ENCODE peak calls at places on chromosomes 11 and 22, in five cellular contexts. One of them, this sample, is unnamed.

GRCh38 chr22:45574069-45574703 is 71.5 kb downstream of the FBLN1 start:
- DNase-seq in IMR-90: no peak
- DNase-seq in tibial nerve: no peak
- DNase-seq in kidney: peak; percentile 74
- DNase-seq in CD8-positive, alpha-beta T cell: no peak
- DNase-seq in this sample: no peak

GRCh38 chr22:39251762-39252460 is 7.1 kb upstream of the PDGFB start:
- DNase-seq in IMR-90: no peak
- DNase-seq in CD8-positive, alpha-beta T cell: no peak
- DNase-seq in tibial nerve: no peak
- DNase-seq in kidney: no peak
- DNase-seq in this sample: no peak

GRCh38 chr11:59544869-59545178 is 33.5 kb downstream of the OR4D9 start:
- DNase-seq in CD8-positive, alpha-beta T cell: no peak
- DNase-seq in kidney: no peak
- DNase-seq in tibial nerve: no peak
- DNase-seq in IMR-90: no peak
- DNase-seq in this sample: no peak

GRCh38 chr11:65967329-65967934 is 5.9 kb downstream of the SART1 start:
- DNase-seq in tibial nerve: no peak
- DNase-seq in CD8-positive, alpha-beta T cell: no peak
- DNase-seq in kidney: no peak
- DNase-seq in IMR-90: no peak
- DNase-seq in this sample: no peak

GRCh38 chr11:1307998-1308744 is 1.3 kb downstream of the TOLLIP start:
- DNase-seq in CD8-positive, alpha-beta T cell: no peak
- DNase-seq in tibial nerve: no peak
- DNase-seq in kidney: no peak
- DNase-seq in IMR-90: peak; percentile 22
- DNase-seq in this sample: no peak

GRCh38 chr11:30573951-30574350 is 12.2 kb downstream of the MPPED2 start:
- DNase-seq in CD8-positive, alpha-beta T cell: no peak
- DNase-seq in kidney: no peak
- DNase-seq in tibial nerve: no peak
- DNase-seq in IMR-90: peak; percentile 64
- DNase-seq in this sample: no peak

GRCh38 chr11:126332221-126332711 is 23.2 kb upstream of the ST3GAL4 start:
- DNase-seq in IMR-90: peak; percentile 90
- DNase-seq in CD8-positive, alpha-beta T cell: no peak
- DNase-seq in kidney: peak; percentile 83
- DNase-seq in tibial nerve: peak; percentile 58
- DNase-seq in this sample: no peak

GRCh38 chr11:92376146-92376599 is 151.6 kb downstream of the FAT3 start:
- DNase-seq in tibial nerve: no peak
- DNase-seq in kidney: no peak
- DNase-seq in IMR-90: peak; percentile 83
- DNase-seq in CD8-positive, alpha-beta T cell: no peak
- DNase-seq in this sample: no peak

GRCh38 chr11:9525116-9525515 is 48.4 kb upstream of the WEE1 start:
- DNase-seq in tibial nerve: no peak
- DNase-seq in kidney: no peak
- DNase-seq in CD8-positive, alpha-beta T cell: no peak
- DNase-seq in IMR-90: peak; percentile 25
- DNase-seq in this sample: no peak

GRCh38 chr11:5138256-5138655 is at the start of gene OR52A5:
- DNase-seq in CD8-positive, alpha-beta T cell: no peak
- DNase-seq in tibial nerve: no peak
- DNase-seq in IMR-90: no peak
- DNase-seq in kidney: no peak
- DNase-seq in this sample: no peak

GRCh38 chr22:46528121-46528610 is 9.3 kb downstream of the CELSR1 start:
- DNase-seq in CD8-positive, alpha-beta T cell: no peak
- DNase-seq in tibial nerve: no peak
- DNase-seq in kidney: peak; percentile 18
- DNase-seq in IMR-90: peak; percentile 64
- DNase-seq in this sample: no peak

DNA sequence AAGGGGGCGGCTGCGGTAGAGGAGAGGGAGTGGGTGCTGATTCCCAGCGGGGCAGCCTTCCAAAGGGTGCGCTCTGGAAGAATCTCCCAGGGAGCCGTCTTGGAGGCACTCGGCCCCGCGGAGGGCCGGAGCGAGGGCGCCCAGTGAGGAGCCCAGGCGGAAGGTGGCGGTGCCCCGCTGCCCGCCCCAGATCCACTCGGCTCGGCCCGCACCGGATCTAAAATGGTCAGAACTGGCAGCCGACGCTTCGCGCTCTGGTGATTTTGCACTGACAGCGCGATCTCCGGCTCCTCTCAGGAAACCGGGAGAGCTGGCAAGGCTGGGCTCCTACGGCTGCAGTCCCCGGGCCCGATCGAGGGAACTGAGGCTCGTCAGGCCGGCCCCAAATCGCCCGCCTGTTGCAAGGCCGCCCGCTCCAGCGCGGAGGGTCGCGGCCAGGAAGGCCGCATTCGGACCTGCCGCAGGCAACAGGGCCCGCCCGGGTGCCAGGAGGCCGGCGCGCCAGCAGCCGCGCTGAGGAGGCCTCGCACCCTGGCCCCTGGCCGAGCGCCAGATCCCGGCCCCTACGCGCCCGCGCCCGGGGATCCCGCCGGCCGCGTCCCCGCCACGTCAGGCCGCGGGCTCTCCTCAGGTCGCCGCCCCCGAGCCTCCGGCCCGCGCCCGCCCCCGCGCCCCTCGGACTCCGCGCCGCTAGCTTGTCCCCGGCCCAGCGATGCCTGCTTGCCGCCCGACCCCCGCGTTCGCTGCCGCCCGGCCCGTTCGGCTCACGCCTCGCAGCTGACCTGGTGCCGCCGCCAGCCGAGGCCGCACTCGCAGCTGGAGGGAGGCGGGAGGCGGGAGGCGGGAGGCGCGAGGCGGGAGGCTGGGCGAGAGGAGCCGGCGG is at the start of gene KLHL22:
- DNase-seq in tibial nerve: peak; percentile 24
- DNase-seq in kidney: peak; percentile 86
- DNase-seq in CD8-positive, alpha-beta T cell: peak; percentile 22
- DNase-seq in IMR-90: peak; percentile 26
- DNase-seq in this sample: peak; percentile 13
- H3K4me3 ChIP-seq in tibial nerve: peak within 1 kb of the TSS; percentile 50
- H3K4me3 ChIP-seq in kidney: peak within 1 kb of the TSS; percentile 75
- H3K4me3 ChIP-seq in CD8-positive, alpha-beta T cell: peak within 1 kb of the TSS; percentile 75
- H3K4me3 ChIP-seq in IMR-90: peak within 1 kb of the TSS; percentile 85
- H3K4me3 ChIP-seq in this sample: peak within 1 kb of the TSS; percentile 87

GRCh38 chr11:3838504-3838903 is 2.3 kb downstream of the RHOG start:
- DNase-seq in kidney: no peak
- DNase-seq in tibial nerve: no peak
- DNase-seq in IMR-90: no peak
- DNase-seq in CD8-positive, alpha-beta T cell: no peak
- DNase-seq in this sample: no peak
- H3K4me3 ChIP-seq in kidney: no peak overlapping the region
- H3K4me3 ChIP-seq in tibial nerve: no peak overlapping the region
- H3K4me3 ChIP-seq in IMR-90: no peak overlapping the region
- H3K4me3 ChIP-seq in CD8-positive, alpha-beta T cell: peak overlapping the region; percentile 95
- H3K4me3 ChIP-seq in this sample: no peak overlapping the region

DNA sequence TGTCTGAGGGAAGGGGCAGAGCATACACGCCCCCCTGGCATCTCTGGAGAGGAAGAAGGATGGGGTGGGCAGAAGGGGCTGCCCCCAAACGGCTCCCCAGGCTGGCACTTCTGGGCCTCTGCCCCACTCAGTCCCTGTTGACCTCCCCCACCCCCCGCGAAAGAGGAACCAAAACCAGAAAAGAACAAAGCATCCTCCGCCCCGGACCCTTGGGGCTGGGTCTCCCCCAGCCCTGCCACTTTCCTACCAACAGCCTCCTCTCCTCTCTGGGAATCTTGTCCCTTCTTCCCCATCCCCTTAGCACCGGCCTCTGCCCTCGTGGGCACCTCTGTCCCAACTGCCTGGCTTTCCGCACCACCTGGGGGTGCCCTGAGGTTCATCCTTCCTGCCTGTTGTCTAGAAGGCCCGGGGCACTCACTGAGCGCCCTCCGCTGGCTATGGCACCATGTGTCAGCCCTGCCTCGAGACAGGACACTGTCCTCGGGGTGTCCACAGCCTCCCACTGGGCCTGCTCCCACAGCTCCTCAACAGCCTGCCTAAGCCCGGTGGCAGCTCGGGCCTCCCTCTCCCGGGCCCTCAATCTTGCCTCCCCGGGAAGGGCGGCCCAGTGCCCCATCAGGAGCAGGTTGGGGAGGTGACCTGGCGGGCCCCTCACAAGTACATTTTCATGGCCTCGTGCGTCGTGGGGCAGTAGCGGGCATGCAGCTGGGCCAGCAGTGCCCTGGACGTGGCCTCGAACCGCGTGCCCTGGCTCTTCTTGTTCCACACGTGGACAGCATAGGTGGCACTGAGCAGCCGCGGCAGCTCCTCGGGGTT is 28.2 kb downstream of the A4GALT start:
- DNase-seq in kidney: peak; percentile 63
- DNase-seq in tibial nerve: no peak
- DNase-seq in IMR-90: no peak
- DNase-seq in CD8-positive, alpha-beta T cell: no peak
- DNase-seq in this sample: no peak
- H3K4me3 ChIP-seq in kidney: no peak overlapping the region
- H3K4me3 ChIP-seq in tibial nerve: no peak overlapping the region
- H3K4me3 ChIP-seq in IMR-90: no peak overlapping the region
- H3K4me3 ChIP-seq in CD8-positive, alpha-beta T cell: no peak overlapping the region
- H3K4me3 ChIP-seq in this sample: no peak overlapping the region

DNA sequence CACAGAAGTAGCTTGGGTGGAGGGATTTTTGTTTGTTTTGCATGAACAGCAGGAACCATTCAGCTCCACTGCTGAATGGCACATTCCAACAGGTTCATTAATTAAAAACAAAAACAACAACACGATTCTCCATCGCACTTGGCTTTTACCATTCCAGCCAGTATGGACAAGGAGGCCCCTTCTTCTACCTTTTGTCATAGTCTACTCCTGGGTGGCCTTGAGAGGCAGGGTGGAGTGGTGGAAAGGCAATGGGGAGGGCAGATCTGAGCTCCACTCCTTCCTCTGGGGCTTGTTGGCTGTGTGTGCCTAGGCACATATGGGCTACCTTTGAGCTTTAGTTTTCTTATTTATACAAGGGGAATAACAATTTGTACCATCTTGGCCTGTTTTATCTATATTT is 4.8 kb downstream of the TIMP3 start:
- DNase-seq in kidney: no peak
- DNase-seq in IMR-90: no peak
- DNase-seq in tibial nerve: no peak
- DNase-seq in CD8-positive, alpha-beta T cell: no peak
- DNase-seq in this sample: no peak
- H3K4me3 ChIP-seq in kidney: no peak overlapping the region
- H3K4me3 ChIP-seq in IMR-90: no peak overlapping the region
- H3K4me3 ChIP-seq in tibial nerve: no peak overlapping the region
- H3K4me3 ChIP-seq in CD8-positive, alpha-beta T cell: no peak overlapping the region
- H3K4me3 ChIP-seq in this sample: no peak overlapping the region

This sample was measured in WERI-Rb-1.